ENCODE peak calls at places on chromosomes 5 and 9, in ten cellular contexts. R, X, Q, A, O, P, V, J, L and W are unnamed samples. For H3K9me3, the result is how much of the 10 kb centered on the place peaks cover.

GRCh38 chr9:134324359-134325095 is 1.7 kb upstream of the RXRA start:
- DNase-seq in A (no peak), X (peak), V (peak), L (no peak), P (peak), J (no peak), Q (peak), R (peak), O (no peak), W (no peak)

GRCh38 chr5:95086932-95087818 is 197.7 kb downstream of the MCTP1 start:
- DNase-seq in A (no peak), P (no peak), Q (no peak), J (no peak), V (no peak), O (no peak), R (no peak), L (no peak), X (no peak), W (no peak)

GRCh38 chr5:111697881-111698757 is 58.9 kb downstream of the NREP start:
- DNase-seq in L (no peak), J (peak), R (peak), V (no peak), P (no peak), O (no peak), X (peak), Q (peak), A (no peak), W (no peak)

GRCh38 chr9:134172198-134173126 is 8.1 kb upstream of the RNU6ATAC start:
- DNase-seq in J (no peak), P (peak), R (no peak), V (no peak), A (no peak), O (no peak), L (no peak), Q (no peak), X (no peak), W (peak)

GRCh38 chr9:129341991-129342348 is 163.9 kb upstream of the IER5L start:
- DNase-seq in P (no peak), Q (no peak), L (no peak), O (no peak), J (no peak), X (no peak), A (no peak), V (no peak), R (no peak), W (no peak)

GRCh38 chr5:43482490-43483064 is 1.1 kb downstream of the TMEM267 start:
- DNase-seq in R (peak), A (no peak), X (peak), Q (peak), J (peak), P (no peak), V (no peak), O (no peak), L (no peak), W (no peak)

GRCh38 chr5:16437974-16438373 is 27.6 kb downstream of the ZNF622 start:
- DNase-seq in O (no peak), A (no peak), X (no peak), Q (no peak), L (no peak), J (no peak), R (no peak), V (no peak), P (no peak), W (no peak)

GRCh38 chr9:98097836-98098235 is 21.2 kb downstream of the TRIM14 start:
- DNase-seq in O (peak), L (no peak), A (no peak), P (no peak), V (no peak), X (no peak), Q (no peak), J (peak), R (no peak), W (no peak)

GRCh38 chr5:149808264-149808982 is 78.3 kb downstream of the PPARGC1B start:
- DNase-seq in V (no peak), J (no peak), R (no peak), P (no peak), X (no peak), O (no peak), L (no peak), Q (no peak), A (no peak), W (peak)
- H3K27ac ChIP-seq in V (no peak), J (no peak), R (no peak), P (no peak), X (no peak), O (no peak), L (no peak), Q (no peak), A (no peak), W (peak)

DNA sequence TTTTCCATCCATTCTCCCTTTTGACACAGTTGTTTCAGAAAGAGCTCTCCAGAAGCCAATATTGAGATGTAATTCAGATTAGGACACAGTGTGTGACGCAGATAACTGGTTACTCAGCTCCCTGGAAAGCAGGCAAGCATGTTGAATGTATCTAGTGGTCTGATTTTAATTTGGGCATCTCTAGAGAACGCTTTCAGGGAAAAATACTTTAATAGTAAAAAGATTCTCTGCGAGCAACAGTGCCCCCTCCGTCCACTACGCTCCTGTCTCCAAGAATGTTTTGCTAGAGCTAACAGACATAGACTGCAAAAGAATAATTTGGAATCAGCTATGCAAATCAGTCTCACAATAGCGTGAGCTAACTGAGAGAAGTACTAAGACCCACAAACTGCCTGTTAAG is 23.3 kb downstream of the CFAP90 start:
- DNase-seq in P (no peak), X (no peak), A (no peak), O (no peak), R (peak), J (no peak), Q (no peak), L (peak), V (no peak), W (no peak)
- TF ChIP-seq CTCF in P (no peak), X (no peak), A (no peak), O (no peak), R (no peak), J (peak), Q (peak), L (peak), V (no peak), W (peak)

GRCh38 chr5:131767891-131768290 is 28.9 kb downstream of the FNIP1 start:
- DNase-seq in X (no peak), R (no peak), V (no peak), Q (no peak), P (no peak), A (no peak), L (no peak), O (no peak), J (no peak), W (no peak)

GRCh38 chr5:131766689-131767088 is 30.1 kb downstream of the FNIP1 start:
- DNase-seq in O (no peak), Q (no peak), V (no peak), X (no peak), A (no peak), L (no peak), R (no peak), J (no peak), P (no peak), W (peak)

GRCh38 chr5:131760793-131761192 is 36.0 kb downstream of the FNIP1 start:
- DNase-seq in O (no peak), A (no peak), V (no peak), R (no peak), X (no peak), J (no peak), L (no peak), P (no peak), Q (no peak), W (no peak)

GRCh38 chr5:131765261-131765660 is 31.6 kb downstream of the FNIP1 start:
- DNase-seq in V (no peak), X (no peak), Q (no peak), R (no peak), J (no peak), O (no peak), P (no peak), A (no peak), L (no peak), W (no peak)

DNA sequence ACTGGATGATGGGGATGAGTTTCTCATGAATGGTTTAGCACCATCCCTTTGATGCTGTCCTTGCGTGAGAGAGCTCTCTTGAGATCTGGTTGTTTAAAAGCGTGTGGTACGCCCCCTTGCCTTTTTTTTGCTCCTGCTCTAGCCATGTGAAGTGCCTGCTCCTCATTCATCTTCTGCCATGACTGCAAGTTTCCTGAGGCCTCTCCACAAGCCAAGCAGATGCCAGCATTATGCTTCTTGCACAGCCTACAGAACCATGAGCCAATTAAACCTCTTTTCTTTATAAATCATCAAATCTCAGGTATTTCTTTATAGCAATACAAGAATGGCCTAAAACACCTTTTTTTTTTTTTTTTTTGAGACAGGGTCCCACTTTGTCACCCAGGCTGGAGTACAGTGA is 32.8 kb downstream of the FNIP1 start:
- DNase-seq in R (no peak), Q (no peak), L (no peak), J (no peak), V (no peak), A (no peak), P (no peak), O (no peak), X (no peak), W (no peak)
- H3K9me3 ChIP-seq in R (under half), Q (under half), L (under half), J (under half), V (under half), A (under half), P (under half), O (under half), X (under half), W (under half)

DNA sequence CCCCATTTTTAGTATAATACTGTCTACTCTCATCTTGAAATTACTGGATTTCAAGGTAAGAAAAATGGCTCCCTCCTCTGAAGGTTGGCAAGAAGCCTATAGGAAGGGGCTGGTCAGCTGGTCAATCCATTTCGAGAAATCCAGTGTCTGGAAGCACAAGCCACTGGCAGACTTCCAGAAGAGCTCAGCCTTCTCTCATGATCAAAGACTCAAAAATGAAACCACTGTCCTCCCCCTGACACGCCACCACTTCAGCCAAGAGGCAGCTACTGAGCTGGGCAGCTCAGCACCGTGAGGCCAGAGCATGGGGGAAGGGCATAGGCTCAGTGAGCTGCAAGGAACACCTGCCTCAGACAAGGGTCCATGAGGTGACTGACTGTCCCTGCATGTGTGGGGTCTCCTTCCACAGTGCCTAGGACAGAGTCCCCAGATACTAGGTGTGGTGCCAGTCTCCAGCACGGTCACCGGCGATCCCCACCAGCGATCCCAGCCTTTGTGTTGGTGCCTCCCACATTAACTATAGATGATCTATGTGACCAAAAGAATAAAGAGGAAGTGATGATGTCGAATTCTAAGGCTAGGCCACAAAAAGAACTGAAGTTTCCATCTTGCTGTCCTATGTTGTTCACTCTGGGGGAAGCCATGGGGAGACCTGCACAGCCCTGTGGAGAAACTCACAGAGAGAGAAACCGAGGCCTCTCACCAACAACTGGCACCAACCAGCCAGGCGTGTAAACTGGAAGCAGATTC is 100.1 kb upstream of the LRRTM2 start:
- DNase-seq in J (no peak), V (no peak), O (no peak), L (peak), Q (peak), A (no peak), R (peak), X (peak), P (peak), W (peak)
- H3K27ac ChIP-seq in J (no peak), V (no peak), O (peak), L (peak), Q (peak), A (peak), R (no peak), X (no peak), P (no peak), W (peak)

DNA sequence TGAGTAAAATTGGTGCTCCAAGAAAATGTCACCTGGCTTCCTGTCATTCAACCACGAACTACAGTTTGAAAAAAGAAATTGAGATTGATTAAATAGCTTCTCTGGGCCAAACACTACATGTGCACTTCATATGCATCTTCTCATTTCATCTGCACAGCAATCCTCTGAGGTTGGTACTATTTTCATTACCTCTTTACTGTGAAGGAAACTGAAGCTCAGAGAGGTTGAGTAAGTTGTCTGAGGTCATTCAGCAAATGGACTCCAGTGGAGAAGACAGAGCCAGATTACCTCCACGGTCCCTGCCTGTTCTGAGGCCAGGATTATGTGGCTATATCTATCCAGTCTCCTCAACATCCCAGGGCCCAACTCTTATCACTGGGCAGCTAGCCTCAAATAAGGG is 46.5 kb downstream of the SLC6A7 start:
- DNase-seq in P (no peak), L (no peak), J (no peak), V (no peak), R (no peak), Q (no peak), O (no peak), A (no peak), X (no peak), W (no peak)
- TF ChIP-seq CTCF in P (no peak), L (no peak), J (no peak), V (no peak), R (no peak), Q (no peak), O (no peak), A (no peak), X (no peak), W (no peak)

DNA sequence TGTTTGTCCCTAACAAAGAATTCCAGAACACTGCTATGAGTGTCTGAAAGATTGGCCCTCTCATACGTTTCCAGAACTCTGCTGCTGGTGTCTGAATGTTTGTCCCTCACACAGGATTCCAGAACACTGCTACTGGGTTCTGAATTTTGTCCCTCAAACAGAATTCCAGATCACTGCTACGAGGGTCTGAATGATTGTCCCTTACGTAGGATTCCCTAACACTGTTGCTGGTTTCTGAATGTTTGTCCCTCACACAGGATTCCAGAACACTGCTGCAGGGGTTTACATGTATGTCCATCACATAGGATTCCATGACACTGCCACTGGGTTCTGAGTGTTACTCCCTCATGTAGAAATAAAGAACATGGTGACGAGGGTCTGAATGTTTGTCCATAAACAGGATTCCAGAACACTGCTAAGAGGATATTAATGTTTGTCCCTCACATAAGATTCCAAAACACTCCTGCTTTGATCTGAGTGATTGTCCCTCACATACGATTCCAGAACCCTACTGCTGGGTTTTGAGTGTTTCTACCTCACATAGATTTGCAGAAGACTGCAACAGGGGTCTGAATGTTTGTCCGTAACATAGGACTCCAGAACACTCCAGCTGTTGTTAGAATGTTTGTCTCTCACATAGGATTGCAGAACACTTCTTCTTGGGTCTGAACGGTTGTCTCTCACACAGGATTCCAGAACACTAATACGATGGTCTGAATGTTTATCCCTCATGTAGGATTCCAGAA is 214.4 kb downstream of the FOXD4L6 start:
- DNase-seq in X (no peak), P (no peak), A (no peak), L (no peak), Q (no peak), O (no peak), R (no peak), V (no peak), J (no peak), W (no peak)
- H3K9me3 ChIP-seq in X (half or more), P (half or more), A (under half), L (half or more), Q (half or more), O (half or more), R (under half), V (under half), J (under half), W (under half)

DNA sequence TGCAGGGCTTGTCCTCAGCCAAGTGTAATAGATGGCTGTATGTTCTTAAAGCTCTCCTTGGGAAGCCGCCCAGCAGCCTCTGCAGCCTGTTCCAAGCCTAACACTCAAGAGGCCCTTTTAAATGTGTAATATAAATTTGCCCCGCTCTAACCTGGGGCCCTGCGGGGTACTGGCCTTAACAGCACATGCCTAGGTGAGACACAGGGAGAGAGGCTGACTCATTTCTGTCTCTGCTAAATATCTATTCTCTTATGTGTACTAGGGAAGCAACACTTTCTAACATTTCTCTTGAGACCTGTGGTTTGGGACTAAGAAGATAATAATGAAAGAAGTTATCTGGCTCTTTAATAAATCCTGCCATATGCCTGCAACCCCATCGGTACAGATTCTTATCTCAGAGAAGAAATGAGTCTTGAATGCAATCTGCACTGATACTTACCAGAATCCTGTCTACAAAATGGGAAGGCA is 14.7 kb upstream of the TGFBI start:
- DNase-seq in P (no peak), J (no peak), Q (peak), V (no peak), L (peak), R (peak), X (no peak), O (no peak), A (no peak), W (no peak)
- H3K27ac ChIP-seq in P (no peak), J (no peak), Q (peak), V (no peak), L (peak), R (no peak), X (peak), O (no peak), A (no peak), W (no peak)

GRCh38 chr9:2469681-2470141 is 151.9 kb upstream of the VLDLR start:
- DNase-seq in X (peak), O (no peak), J (peak), Q (no peak), V (peak), P (peak), L (peak), A (peak), R (peak), W (peak)
- TF ChIP-seq CTCF in X (peak), O (no peak), J (peak), Q (no peak), V (no peak), P (no peak), L (no peak), A (no peak), R (no peak), W (no peak)

GRCh38 chr5:80208337-80208736 is 47.5 kb downstream of the SERINC5 start:
- DNase-seq in P (no peak), V (no peak), L (no peak), A (no peak), Q (no peak), X (no peak), O (no peak), R (no peak), J (no peak), W (no peak)
- H3K9me3 ChIP-seq in P (under half), V (under half), L (under half), A (under half), Q (under half), X (under half), O (under half), R (under half), J (under half), W (under half)

DNA sequence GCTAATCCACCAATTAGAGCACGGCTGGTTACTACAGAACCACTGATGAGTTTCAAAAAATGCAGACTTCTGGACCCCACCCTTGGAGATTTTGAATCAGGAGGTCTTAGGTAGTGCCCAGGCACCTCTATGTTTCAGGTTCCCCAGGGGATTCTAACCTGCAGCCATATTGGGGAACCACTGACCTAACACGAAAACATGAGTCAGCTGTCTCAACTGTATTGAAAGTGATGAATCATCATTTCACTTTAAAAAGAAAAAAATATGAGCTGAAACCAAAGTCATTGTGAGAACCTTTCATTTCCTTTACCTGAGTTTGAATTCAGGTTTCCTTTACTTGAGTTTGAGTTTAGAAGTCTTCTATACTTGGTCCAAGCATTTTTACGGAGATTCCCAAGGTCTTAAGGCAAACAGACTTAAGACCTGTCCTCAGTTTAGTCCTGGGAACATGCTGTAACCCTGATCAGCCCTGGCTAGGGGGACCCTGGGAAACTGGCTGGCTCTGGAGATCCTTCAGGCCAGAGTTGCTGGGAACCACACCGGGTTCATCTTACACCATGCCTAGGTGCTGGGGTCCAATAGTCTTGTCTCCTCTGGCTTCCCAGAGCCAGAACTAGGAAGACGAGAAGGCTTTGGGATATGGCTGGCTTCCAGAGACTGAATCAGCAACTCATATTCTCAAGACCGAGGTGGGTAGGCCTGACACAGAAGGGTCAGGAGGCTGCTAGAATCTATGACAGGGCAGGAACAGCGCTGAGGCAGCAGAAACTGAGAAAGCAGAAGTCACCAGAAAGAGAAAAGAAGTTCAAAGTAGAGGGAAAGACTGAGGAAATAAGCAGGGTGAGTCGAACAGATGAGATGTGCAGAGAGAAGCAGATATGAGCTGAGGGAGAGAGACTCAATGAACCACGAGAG is 16.5 kb upstream of the PDCD1LG2 start:
- DNase-seq in V (peak), P (no peak), R (peak), O (no peak), A (no peak), Q (peak), X (peak), L (no peak), J (peak), W (no peak)
- H3K27ac ChIP-seq in V (peak), P (no peak), R (peak), O (peak), A (no peak), Q (peak), X (peak), L (no peak), J (no peak), W (no peak)